ENCODE peak calls at places on chromosome 12, in six cellular contexts. Z, W, M, T, G and V are unnamed samples.

GRCh38 chr12:117412465-117413190 is 51.2 kb upstream of the NOS1 start:
- DNase-seq in Z (no peak), W (no peak), M (no peak), T (no peak), G (no peak), V (peak; percentile 34)

GRCh38 chr12:79058342-79058741 is 193.8 kb downstream of the SYT1 start:
- DNase-seq in Z (no peak), W (no peak), M (peak; percentile 13), T (no peak), G (no peak), V (no peak)

GRCh38 chr12:54016478-54016964 is 7.7 kb downstream of the HOXC8 start:
- DNase-seq in Z (no peak), W (no peak), M (no peak), T (peak; percentile 35), G (no peak), V (peak; percentile 20)

GRCh38 chr12:28489256-28489655 is 299.0 kb downstream of the CCDC91 start:
- DNase-seq in Z (no peak), W (no peak), M (no peak), T (no peak), G (no peak), V (no peak)

GRCh38 chr12:65372574-65372973 is 94.1 kb downstream of the MSRB3 start:
- DNase-seq in Z (no peak), W (no peak), M (no peak), T (no peak), G (no peak), V (no peak)

GRCh38 chr12:1473418-1473817 is 121.0 kb downstream of the FBXL14 start:
- DNase-seq in Z (peak; percentile 25), W (no peak), M (no peak), T (no peak), G (no peak), V (peak; percentile 29)

GRCh38 chr12:87679262-87679661 is 349.9 kb downstream of the C12orf50 start:
- DNase-seq in Z (no peak), W (no peak), M (no peak), T (no peak), G (no peak), V (no peak)

GRCh38 chr12:18752280-18752920 is 14.5 kb downstream of the CAPZA3 start:
- DNase-seq in Z (no peak), W (peak; percentile 52), M (no peak), T (no peak), G (no peak), V (no peak)

GRCh38 chr12:110370732-110371141 is 32.8 kb downstream of the ANAPC7 start:
- DNase-seq in Z (no peak), W (no peak), M (no peak), T (peak; percentile 61), G (no peak), V (peak; percentile 49)

GRCh38 chr12:67068773-67069450 is 200.2 kb upstream of the CAND1 start:
- DNase-seq in Z (no peak), W (peak; percentile 74), M (peak; percentile 3), T (peak; percentile 89), G (peak; percentile 78), V (peak; percentile 60)

GRCh38 chr12:113700943-113701342 is 229.3 kb upstream of the LHX5 start:
- DNase-seq in Z (no peak), W (peak; percentile 39), M (no peak), T (no peak), G (no peak), V (no peak)

GRCh38 chr12:113693693-113694092 is 222.0 kb upstream of the LHX5 start:
- DNase-seq in Z (no peak), W (no peak), M (no peak), T (no peak), G (no peak), V (no peak)

GRCh38 chr12:113697646-113698504 is 226.2 kb upstream of the LHX5 start:
- DNase-seq in Z (no peak), W (peak; percentile 41), M (no peak), T (no peak), G (no peak), V (peak; percentile 8)

GRCh38 chr12:113698505-113698858 is 226.8 kb upstream of the LHX5 start:
- DNase-seq in Z (no peak), W (no peak), M (no peak), T (no peak), G (no peak), V (no peak)

GRCh38 chr12:113697104-113697503 is 225.4 kb upstream of the LHX5 start:
- DNase-seq in Z (no peak), W (no peak), M (no peak), T (no peak), G (no peak), V (no peak)
- TF ChIP-seq CTCF in Z (no peak), W (no peak), M (no peak), T (no peak), G (no peak), V (no peak)

DNA sequence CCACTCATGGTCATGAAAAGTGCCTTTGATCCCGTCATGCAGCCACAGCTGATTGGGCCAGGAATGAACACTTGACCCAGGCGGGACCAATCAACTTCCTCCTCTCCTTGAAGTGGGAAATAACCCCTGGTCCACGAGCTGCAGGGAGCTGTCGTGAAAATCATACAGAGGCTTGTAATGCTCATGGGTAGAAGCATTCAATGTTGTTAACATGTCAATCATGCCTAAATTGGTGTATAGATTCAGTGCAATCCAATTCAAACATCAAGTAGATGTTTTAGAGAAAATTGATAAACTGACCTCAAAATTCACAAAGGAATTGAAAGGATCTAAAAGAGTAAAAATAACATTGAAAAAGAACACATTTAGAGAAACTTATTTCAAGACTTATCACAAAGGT is 1019.0 kb upstream of the TMEM132C start:
- DNase-seq in Z (no peak), W (no peak), M (no peak), T (no peak), G (no peak), V (no peak)
- TF ChIP-seq POLR2AphosphoS5 in Z (no peak), W (no peak), M (no peak), T (no peak), G (no peak), V (no peak)

DNA sequence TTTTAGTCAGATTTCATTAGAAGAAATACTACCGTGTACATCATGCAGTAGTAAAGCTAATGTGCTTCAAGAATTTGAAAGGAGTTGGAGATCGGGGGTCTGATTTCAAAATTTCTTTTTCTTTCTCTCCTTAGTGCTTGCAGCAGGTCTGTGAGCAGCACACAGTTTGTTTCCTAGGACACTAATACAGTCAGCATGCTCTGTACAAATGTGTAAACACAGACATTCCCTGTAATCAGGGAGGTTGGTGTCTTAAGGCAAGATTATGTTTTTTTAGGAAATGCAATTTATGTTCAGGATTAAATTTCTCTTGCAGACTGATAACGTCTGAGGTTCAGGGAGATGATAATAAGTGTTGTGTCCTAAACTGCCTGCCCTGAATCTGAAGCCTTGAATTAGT is 142.7 kb downstream of the ALX1 start:
- DNase-seq in Z (no peak), W (no peak), M (no peak), T (no peak), G (no peak), V (no peak)
- H3K27me3 ChIP-seq in Z (no peaks in the 10 kb centered on the region), W (no peaks in the 10 kb centered on the region), M (no peaks in the 10 kb centered on the region), T (no peaks in the 10 kb centered on the region), G (no peaks in the 10 kb centered on the region), V (no peaks in the 10 kb centered on the region)

DNA sequence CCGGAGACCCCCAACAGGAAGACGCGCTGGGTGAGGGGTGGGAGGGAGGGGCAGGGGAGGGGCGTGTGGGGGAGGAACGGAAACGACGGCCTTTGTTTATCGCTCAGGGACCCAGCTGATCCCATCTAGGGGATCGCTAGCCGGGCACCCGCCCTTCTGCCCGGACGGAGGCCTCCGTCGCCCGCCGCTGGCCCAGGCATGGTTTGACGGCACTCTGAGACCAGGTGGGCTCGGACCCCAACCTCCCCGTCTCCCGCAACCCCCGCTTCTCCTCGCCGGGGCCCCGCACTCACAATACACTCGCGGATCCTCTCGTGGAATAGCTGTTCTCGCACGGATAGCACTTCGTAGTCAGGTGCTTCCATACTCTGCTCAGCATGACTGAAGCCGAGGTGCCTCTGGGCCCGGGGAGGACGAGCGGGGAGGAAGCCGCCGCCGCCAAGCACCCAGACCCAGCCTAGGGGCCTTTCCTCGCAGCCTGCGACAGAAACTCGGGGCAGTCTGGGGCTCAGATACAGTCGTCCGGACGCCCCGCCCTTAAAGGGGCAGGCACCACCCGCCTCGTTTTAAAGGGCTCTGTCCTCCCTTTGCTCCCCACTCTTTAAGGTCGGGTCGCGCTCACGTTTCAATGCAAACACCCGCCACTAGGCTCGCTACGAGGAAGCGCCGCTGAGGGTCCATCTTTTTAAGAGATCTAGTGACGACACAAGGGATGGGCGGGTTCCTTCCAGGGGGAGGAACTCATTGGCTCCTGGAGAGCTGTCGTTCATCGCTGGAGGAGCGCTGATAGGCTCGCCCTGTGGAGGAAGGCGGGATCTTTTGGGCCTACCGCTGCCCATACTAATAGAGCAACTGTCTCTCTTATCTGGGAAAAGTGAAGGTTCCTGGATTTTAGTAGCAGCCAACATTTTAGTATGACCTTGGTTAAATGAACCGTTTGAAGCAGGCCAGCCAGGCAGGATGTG is at the start of gene LMBR1L:
- DNase-seq in Z (peak; percentile 98), W (peak; percentile 99), M (peak; percentile 97), T (peak; percentile 90), G (peak; percentile 93), V (peak; percentile 97)
- TF ChIP-seq CTCF in Z (peak; percentile 8), W (peak; percentile 20), M (peak; percentile 33), T (peak; percentile 84), G (peak; percentile 9), V (no peak)

DNA sequence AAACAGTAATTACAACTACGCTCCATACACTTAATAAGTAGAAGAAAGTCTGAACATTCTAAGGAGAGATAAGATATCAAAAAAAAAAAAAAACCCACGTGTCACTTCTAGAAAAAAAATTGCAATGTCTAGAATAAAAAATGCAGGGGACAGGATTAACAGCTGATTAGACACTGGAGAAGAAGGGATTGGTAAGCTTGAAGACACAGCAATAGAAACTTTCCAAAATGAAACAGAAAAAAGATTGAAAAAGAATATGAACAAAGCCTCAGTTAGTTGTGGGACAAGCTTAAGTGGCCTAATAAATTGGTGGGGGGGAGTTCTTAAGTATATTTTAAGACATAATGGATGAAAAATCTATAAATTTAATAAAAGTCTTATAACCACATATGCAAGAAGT is 105.5 kb downstream of the PTPRR start:
- DNase-seq in Z (no peak), W (no peak), M (no peak), T (no peak), G (no peak), V (no peak)
- TF ChIP-seq POLR2AphosphoS5 in Z (no peak), W (no peak), M (no peak), T (no peak), G (no peak), V (no peak)

GRCh38 chr12:85280138-85280983 is at the start of gene ALX1:
- DNase-seq in Z (no peak), W (peak; percentile 91), M (no peak), T (peak; percentile 82), G (peak; percentile 87), V (no peak)
- H3K27me3 ChIP-seq in Z (peaks cover 55% of the 10 kb centered on the region), W (peaks cover 66% of the 10 kb centered on the region), M (peaks cover 32% of the 10 kb centered on the region), T (peaks cover 45% of the 10 kb centered on the region), G (peaks cover 43% of the 10 kb centered on the region), V (peaks cover 32% of the 10 kb centered on the region)

GRCh38 chr12:57893460-57894353 is 47.2 kb upstream of the CTDSP2 start:
- DNase-seq in Z (peak; percentile 35), W (peak; percentile 61), M (peak; percentile 62), T (peak; percentile 92), G (no peak), V (peak; percentile 80)
- TF ChIP-seq CTCF in Z (no peak), W (no peak), M (no peak), T (peak; percentile 14), G (no peak), V (no peak)

DNA sequence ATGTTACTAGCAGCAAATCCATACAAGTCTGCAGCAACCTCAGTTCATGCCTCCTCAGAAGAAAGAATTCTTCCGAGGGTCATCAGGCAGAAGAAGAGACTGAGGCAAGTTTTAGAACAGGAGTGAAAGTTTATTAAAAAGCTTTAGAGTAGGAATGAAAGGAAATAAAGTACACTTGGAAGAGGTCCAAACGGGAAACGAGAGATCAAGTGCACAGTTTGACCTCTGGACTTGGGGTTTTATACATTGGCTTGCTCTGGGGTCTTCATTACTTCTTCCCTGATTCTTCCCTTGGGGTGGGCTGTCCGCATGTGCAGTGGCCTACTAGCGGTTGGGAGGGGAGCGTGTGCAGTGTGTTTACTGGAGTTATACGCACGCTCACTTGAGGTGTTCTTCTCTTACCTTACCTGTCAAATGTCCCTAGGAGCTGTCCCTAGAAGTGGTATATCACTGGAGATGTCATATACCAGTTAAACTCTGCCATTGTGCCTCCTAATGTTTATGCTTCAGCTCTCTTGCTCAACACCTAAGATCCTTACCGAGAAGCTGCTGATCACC is 372.8 kb upstream of the KITLG start:
- DNase-seq in Z (no peak), W (no peak), M (no peak), T (no peak), G (no peak), V (no peak)
- TF ChIP-seq POLR2AphosphoS5 in Z (no peak), W (no peak), M (no peak), T (no peak), G (no peak), V (no peak)